ENCODE peak calls at places on chromosomes 1 and 21, in six cellular contexts. C, K, G, R, B and P are unnamed samples.

GRCh38 chr21:23624281-23624680 is 1983.0 kb downstream of the MRPL39 start:
- DNase-seq in C (no peak), R (no peak), B (no peak), G (no peak), K (no peak), P (no peak)

GRCh38 chr21:31117046-31117916 is 79.0 kb upstream of the KRTAP19-8 start:
- DNase-seq in G (no peak), K (no peak), C (no peak), B (no peak), R (no peak), P (no peak)

GRCh38 chr1:230243583-230244377 is 176.7 kb downstream of the GALNT2 start:
- DNase-seq in C (no peak), R (no peak), B (no peak), K (no peak), G (no peak), P (no peak)

GRCh38 chr1:61743716-61744620 is 1.7 kb downstream of the PATJ start:
- DNase-seq in G (no peak), K (peak; percentile 47), B (no peak), C (no peak), R (no peak), P (no peak)

GRCh38 chr1:201260648-201261311 is 22.5 kb upstream of the PKP1 start:
- DNase-seq in K (no peak), B (no peak), R (no peak), G (no peak), C (no peak), P (no peak)

GRCh38 chr1:207316622-207317510 is 4.6 kb upstream of the CD55 start:
- DNase-seq in B (no peak), G (peak; percentile 80), C (no peak), K (peak; percentile 63), R (no peak), P (no peak)

GRCh38 chr1:15788624-15789301 is 18.7 kb downstream of the UQCRHL start:
- DNase-seq in R (peak; percentile 46), C (no peak), G (no peak), K (no peak), B (no peak), P (no peak)

GRCh38 chr1:97297611-97298010 is 576.0 kb downstream of the PTBP2 start:
- DNase-seq in R (no peak), B (no peak), G (peak; percentile 5), C (no peak), K (no peak), P (no peak)

GRCh38 chr1:44417351-44418021 is 12.4 kb downstream of the RNF220 start:
- DNase-seq in C (no peak), K (no peak), R (no peak), B (no peak), G (peak; percentile 97), P (no peak)

GRCh38 chr1:114353233-114353632 is 157.8 kb downstream of the TRIM33 start:
- DNase-seq in G (peak; percentile 38), C (peak; percentile 65), R (peak; percentile 71), B (peak; percentile 8), K (peak; percentile 89), P (peak; percentile 5)

GRCh38 chr1:230696722-230697432 is 17.0 kb downstream of the AGT start:
- DNase-seq in R (no peak), K (no peak), G (no peak), B (no peak), C (no peak), P (no peak)

GRCh38 chr1:200442537-200443169 is 32.8 kb upstream of the ZNF281 start:
- DNase-seq in R (no peak), C (no peak), B (no peak), K (no peak), G (no peak), P (no peak)

GRCh38 chr21:36247316-36247715 is 72.7 kb upstream of the MORC3 start:
- DNase-seq in G (no peak), K (no peak), B (no peak), R (peak; percentile 27), C (no peak), P (no peak)

GRCh38 chr1:165928075-165928731 is 100.8 kb downstream of the UCK2 start:
- DNase-seq in B (peak; percentile 13), C (peak; percentile 38), G (peak; percentile 75), K (no peak), R (peak; percentile 84), P (peak; percentile 67)

GRCh38 chr1:64006276-64007051 is 197.0 kb upstream of the UBE2U start:
- DNase-seq in B (no peak), G (no peak), C (no peak), K (no peak), R (no peak), P (no peak)

GRCh38 chr1:20409971-20410370 is 76.0 kb downstream of the CAMK2N1 start:
- DNase-seq in R (peak; percentile 64), G (no peak), B (no peak), C (no peak), K (no peak), P (no peak)

GRCh38 chr1:116360435-116361173 is 12.4 kb upstream of the ATP1A1 start:
- DNase-seq in B (no peak), K (no peak), R (peak; percentile 85), C (no peak), G (no peak), P (peak; percentile 36)

GRCh38 chr1:201430790-201431189 is 9.3 kb upstream of the TNNI1 start:
- DNase-seq in R (no peak), G (no peak), K (no peak), B (no peak), C (no peak), P (no peak)

GRCh38 chr1:172442843-172443565 is 865 bp downstream of the PIGC start:
- DNase-seq in B (no peak), K (no peak), G (no peak), R (no peak), C (no peak), P (no peak)

GRCh38 chr1:99501871-99502270 is 144.0 kb upstream of the PALMD start:
- DNase-seq in C (no peak), B (no peak), G (no peak), R (no peak), K (no peak), P (no peak)

GRCh38 chr1:161962094-161962887 is 61.4 kb downstream of the OLFML2B start:
- DNase-seq in C (no peak), K (no peak), G (no peak), B (no peak), R (no peak), P (no peak)

GRCh38 chr1:85862456-85862855 is 154.2 kb upstream of the ZNHIT6 start:
- DNase-seq in C (no peak), K (no peak), B (no peak), R (no peak), G (no peak), P (no peak)

GRCh38 chr1:36366091-36366661 is 19.5 kb downstream of the STK40 start:
- DNase-seq in B (peak; percentile 80), G (peak; percentile 76), R (no peak), K (peak; percentile 74), C (peak; percentile 71), P (peak; percentile 73)

GRCh38 chr1:22257286-22258275 is 114.7 kb upstream of the WNT4 start:
- DNase-seq in B (no peak), G (no peak), K (no peak), C (no peak), R (no peak), P (no peak)

GRCh38 chr21:32094792-32095191 is 184.1 kb downstream of the MIS18A start:
- DNase-seq in K (no peak), R (no peak), G (peak; percentile 60), C (no peak), B (no peak), P (peak; percentile 5)

DNA sequence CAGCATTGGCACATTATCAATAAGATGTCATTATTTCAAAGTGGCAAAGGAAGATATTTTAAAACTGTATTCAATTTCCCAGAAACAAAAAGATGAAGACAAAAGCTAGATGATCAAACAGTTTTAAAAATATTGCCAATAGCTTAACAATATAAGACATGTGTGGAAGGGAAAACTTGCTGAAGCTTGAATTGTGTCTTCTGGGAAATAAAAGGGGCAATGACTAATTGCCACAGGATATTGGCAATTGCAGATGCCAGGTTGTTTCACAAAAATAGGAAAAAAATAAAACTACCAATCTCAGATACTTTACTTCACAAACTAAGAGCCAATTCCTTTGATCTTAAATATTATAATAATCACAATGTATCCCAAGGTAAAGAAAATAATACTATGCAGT is 679.8 kb upstream of the ADAMTS5 start:
- DNase-seq in R (no peak), G (no peak), C (no peak), K (no peak), B (no peak), P (no peak)
- H3K27ac ChIP-seq in R (no peak overlapping the region), G (no peak overlapping the region), C (no peak overlapping the region), K (no peak overlapping the region), B (no peak overlapping the region), P (no peak overlapping the region)

GRCh38 chr1:109368464-109368863 is 29.3 kb downstream of the SORT1 start:
- DNase-seq in K (no peak), B (no peak), C (no peak), R (no peak), G (peak; percentile 33), P (no peak)
- H3K27ac ChIP-seq in K (peak overlapping the region; percentile 91), B (no peak overlapping the region), C (no peak overlapping the region), R (no peak overlapping the region), G (no peak overlapping the region), P (no peak overlapping the region)

GRCh38 chr1:10905841-10906655 is 106.4 kb upstream of the TARDBP start:
- DNase-seq in R (no peak), K (no peak), C (no peak), B (no peak), G (no peak), P (no peak)

GRCh38 chr1:10906866-10907519 is 105.5 kb upstream of the TARDBP start:
- DNase-seq in C (no peak), R (no peak), B (no peak), K (no peak), G (no peak), P (no peak)

GRCh38 chr1:10909697-10910489 is 102.6 kb upstream of the TARDBP start:
- DNase-seq in C (peak; percentile 37), G (peak; percentile 83), R (peak; percentile 88), K (no peak), B (peak; percentile 69), P (peak; percentile 73)

GRCh38 chr1:10910490-10911273 is 101.8 kb upstream of the TARDBP start:
- DNase-seq in R (no peak), C (no peak), K (no peak), G (no peak), B (no peak), P (peak; percentile 15)

GRCh38 chr1:10908266-10908665 is 104.2 kb upstream of the TARDBP start:
- DNase-seq in G (no peak), B (no peak), K (no peak), R (no peak), C (no peak), P (no peak)
- H3K27ac ChIP-seq in G (no peak overlapping the region), B (no peak overlapping the region), K (no peak overlapping the region), R (no peak overlapping the region), C (no peak overlapping the region), P (no peak overlapping the region)

DNA sequence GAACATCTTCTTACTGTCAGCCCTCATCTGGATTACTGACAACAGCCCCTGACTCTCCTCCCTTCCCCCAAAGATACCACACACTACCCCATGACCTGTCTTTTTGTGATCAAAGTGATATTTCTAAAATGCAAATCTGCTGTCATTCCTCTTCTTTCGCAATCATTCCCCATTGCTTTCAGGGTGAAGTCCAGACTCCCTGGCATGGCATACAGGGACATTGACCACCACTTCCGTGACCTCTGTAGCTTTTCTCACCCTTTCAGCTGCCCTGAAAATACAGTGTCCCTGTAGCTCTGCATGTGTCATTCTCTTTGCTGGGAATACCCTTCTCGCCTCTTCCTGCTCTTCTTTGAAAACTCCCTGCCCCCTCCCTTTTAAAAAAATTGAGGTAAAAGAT is 4.1 kb downstream of the SERINC2 start:
- DNase-seq in R (no peak), C (no peak), G (no peak), B (no peak), K (no peak), P (no peak)
- H3K27ac ChIP-seq in R (no peak overlapping the region), C (no peak overlapping the region), G (no peak overlapping the region), B (no peak overlapping the region), K (no peak overlapping the region), P (no peak overlapping the region)